ENCODE peak calls at places on chromosomes 5 and 9, in four cellular contexts. One of them, this sample, is unnamed. For H3K9me3, the result is how much of the 10 kb centered on the place peaks cover.

GRCh38 chr5:149486726-149487635 is 64.3 kb downstream of the CSNK1A1 start:
- DNase-seq in body of pancreas: no peak
- DNase-seq in IMR-90: peak
- DNase-seq in adrenal gland: no peak
- DNase-seq in this sample: no peak

GRCh38 chr5:145246961-145247744 is 588.0 kb downstream of the PRELID2 start:
- DNase-seq in IMR-90: peak
- DNase-seq in adrenal gland: no peak
- DNase-seq in body of pancreas: no peak
- DNase-seq in this sample: no peak

GRCh38 chr9:121768416-121769015 is 117.1 kb downstream of the DAB2IP start:
- DNase-seq in body of pancreas: peak
- DNase-seq in IMR-90: no peak
- DNase-seq in adrenal gland: no peak
- DNase-seq in this sample: peak

GRCh38 chr5:2239237-2239910 is 356.6 kb upstream of the IRX4 start:
- DNase-seq in body of pancreas: no peak
- DNase-seq in adrenal gland: no peak
- DNase-seq in IMR-90: no peak
- DNase-seq in this sample: no peak

GRCh38 chr5:164600166-164600715 is 1094.8 kb downstream of the MAT2B start:
- DNase-seq in IMR-90: peak
- DNase-seq in adrenal gland: no peak
- DNase-seq in body of pancreas: no peak
- DNase-seq in this sample: no peak

GRCh38 chr9:126329476-126330275 is 3.0 kb downstream of the MVB12B start:
- DNase-seq in adrenal gland: no peak
- DNase-seq in IMR-90: no peak
- DNase-seq in body of pancreas: no peak
- DNase-seq in this sample: no peak

GRCh38 chr5:94890907-94891306 is 272.4 kb downstream of the SLF1 start:
- DNase-seq in adrenal gland: no peak
- DNase-seq in body of pancreas: no peak
- DNase-seq in IMR-90: no peak
- DNase-seq in this sample: no peak

GRCh38 chr5:100828756-100829342 is 74.2 kb downstream of the ST8SIA4 start:
- DNase-seq in adrenal gland: no peak
- DNase-seq in IMR-90: no peak
- DNase-seq in body of pancreas: no peak
- DNase-seq in this sample: no peak

GRCh38 chr9:99336005-99336404 is 113.9 kb downstream of the SEC61B start:
- DNase-seq in IMR-90: no peak
- DNase-seq in body of pancreas: no peak
- DNase-seq in adrenal gland: no peak
- DNase-seq in this sample: no peak

GRCh38 chr5:180313677-180314076 is 21.8 kb upstream of the MAPK9 start:
- DNase-seq in adrenal gland: peak
- DNase-seq in body of pancreas: peak
- DNase-seq in IMR-90: no peak
- DNase-seq in this sample: no peak

GRCh38 chr5:56961746-56962145 is 9.8 kb upstream of the MIER3 start:
- DNase-seq in body of pancreas: no peak
- DNase-seq in adrenal gland: no peak
- DNase-seq in IMR-90: no peak
- DNase-seq in this sample: no peak

GRCh38 chr9:105681724-105682123 is 12.6 kb upstream of the TMEM38B start:
- DNase-seq in IMR-90: peak
- DNase-seq in adrenal gland: no peak
- DNase-seq in body of pancreas: no peak
- DNase-seq in this sample: no peak

GRCh38 chr9:70136632-70137031 is 93.0 kb downstream of the MAMDC2 start:
- DNase-seq in body of pancreas: no peak
- DNase-seq in adrenal gland: no peak
- DNase-seq in IMR-90: peak
- DNase-seq in this sample: no peak

GRCh38 chr5:54214747-54215146 is 95.6 kb downstream of the ARL15 start:
- DNase-seq in body of pancreas: no peak
- DNase-seq in adrenal gland: no peak
- DNase-seq in IMR-90: no peak
- DNase-seq in this sample: no peak

GRCh38 chr5:164475339-164475977 is 970.0 kb downstream of the MAT2B start:
- DNase-seq in IMR-90: peak
- DNase-seq in body of pancreas: no peak
- DNase-seq in adrenal gland: no peak
- DNase-seq in this sample: no peak

GRCh38 chr5:38715671-38716070 is 130.1 kb upstream of the OSMR start:
- DNase-seq in body of pancreas: no peak
- DNase-seq in IMR-90: peak
- DNase-seq in adrenal gland: no peak
- DNase-seq in this sample: no peak

GRCh38 chr9:127194881-127195713 is 69.5 kb upstream of the GARNL3 start:
- DNase-seq in adrenal gland: no peak
- DNase-seq in body of pancreas: no peak
- DNase-seq in IMR-90: peak
- DNase-seq in this sample: no peak

GRCh38 chr5:40356248-40356647 is 323.5 kb upstream of the PTGER4 start:
- DNase-seq in body of pancreas: no peak
- DNase-seq in adrenal gland: no peak
- DNase-seq in IMR-90: no peak
- DNase-seq in this sample: no peak

GRCh38 chr5:150647275-150648251 is 7.1 kb downstream of the SYNPO start:
- DNase-seq in adrenal gland: peak
- DNase-seq in body of pancreas: peak
- DNase-seq in IMR-90: no peak
- DNase-seq in this sample: peak

GRCh38 chr9:31304576-31304975 is 1079.9 kb upstream of the ACO1 start:
- DNase-seq in adrenal gland: no peak
- DNase-seq in body of pancreas: no peak
- DNase-seq in IMR-90: peak
- DNase-seq in this sample: no peak

GRCh38 chr9:136059851-136060670 is 35.0 kb downstream of the NACC2 start:
- DNase-seq in body of pancreas: no peak
- DNase-seq in IMR-90: peak
- DNase-seq in adrenal gland: no peak
- DNase-seq in this sample: no peak

GRCh38 chr9:2418619-2419018 is 203.0 kb upstream of the VLDLR start:
- DNase-seq in body of pancreas: no peak
- DNase-seq in adrenal gland: peak
- DNase-seq in IMR-90: peak
- DNase-seq in this sample: peak

GRCh38 chr9:136323420-136323819 is 3.9 kb upstream of the GPSM1 start:
- DNase-seq in body of pancreas: no peak
- DNase-seq in IMR-90: no peak
- DNase-seq in adrenal gland: no peak
- DNase-seq in this sample: no peak

GRCh38 chr5:155278524-155278923 is 265.0 kb downstream of the KIF4B start:
- DNase-seq in IMR-90: no peak
- DNase-seq in body of pancreas: no peak
- DNase-seq in adrenal gland: no peak
- DNase-seq in this sample: no peak
- TF ChIP-seq POLR2A in IMR-90: no peak
- TF ChIP-seq POLR2A in body of pancreas: no peak
- TF ChIP-seq POLR2A in adrenal gland: no peak
- TF ChIP-seq POLR2A in this sample: no peak

GRCh38 chr9:138117101-138117750 is 239.6 kb downstream of the CACNA1B start:
- DNase-seq in IMR-90: no peak
- DNase-seq in adrenal gland: no peak
- DNase-seq in body of pancreas: no peak
- DNase-seq in this sample: no peak

GRCh38 chr9:138119202-138120027 is 241.8 kb downstream of the CACNA1B start:
- DNase-seq in IMR-90: no peak
- DNase-seq in body of pancreas: no peak
- DNase-seq in adrenal gland: no peak
- DNase-seq in this sample: no peak

GRCh38 chr9:138118601-138119071 is 241.1 kb downstream of the CACNA1B start:
- DNase-seq in adrenal gland: no peak
- DNase-seq in body of pancreas: no peak
- DNase-seq in IMR-90: no peak
- DNase-seq in this sample: no peak

GRCh38 chr9:138116521-138116920 is 238.9 kb downstream of the CACNA1B start:
- DNase-seq in body of pancreas: no peak
- DNase-seq in adrenal gland: no peak
- DNase-seq in IMR-90: no peak
- DNase-seq in this sample: no peak

GRCh38 chr9:138117836-138118235 is 240.3 kb downstream of the CACNA1B start:
- DNase-seq in adrenal gland: no peak
- DNase-seq in body of pancreas: no peak
- DNase-seq in IMR-90: no peak
- DNase-seq in this sample: no peak
- H3K9me3 ChIP-seq in adrenal gland: under half
- H3K9me3 ChIP-seq in body of pancreas: under half
- H3K9me3 ChIP-seq in IMR-90: half or more
- H3K9me3 ChIP-seq in this sample: under half

GRCh38 chr5:134149571-134150303 is 27.0 kb downstream of the SKP1 start:
- DNase-seq in body of pancreas: peak
- DNase-seq in adrenal gland: no peak
- DNase-seq in IMR-90: peak
- DNase-seq in this sample: no peak
- TF ChIP-seq POLR2A in body of pancreas: no peak
- TF ChIP-seq POLR2A in adrenal gland: no peak
- TF ChIP-seq POLR2A in IMR-90: no peak
- TF ChIP-seq POLR2A in this sample: no peak

DNA sequence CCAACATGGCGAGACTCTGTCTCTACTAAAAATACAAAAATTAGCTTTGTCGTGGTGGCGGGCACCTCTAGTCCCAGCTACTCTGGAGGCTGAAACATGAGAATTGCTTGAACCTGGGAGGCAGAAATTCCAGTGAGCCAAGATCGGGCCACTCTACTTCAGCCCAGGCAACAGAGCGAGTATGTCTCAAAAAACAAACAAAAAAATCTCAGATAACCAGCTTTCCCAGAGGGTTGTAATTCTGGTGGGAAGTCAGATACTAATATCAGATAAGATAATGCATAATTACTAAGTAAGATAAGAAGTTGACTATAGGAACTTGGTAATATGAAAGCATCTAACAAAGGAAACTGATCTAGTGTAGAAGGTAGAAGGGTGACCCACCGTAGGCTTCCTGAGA is 60.6 kb downstream of the PCDH1 start:
- DNase-seq in adrenal gland: no peak
- DNase-seq in body of pancreas: no peak
- DNase-seq in IMR-90: no peak
- DNase-seq in this sample: no peak
- H3K9me3 ChIP-seq in adrenal gland: under half
- H3K9me3 ChIP-seq in body of pancreas: under half
- H3K9me3 ChIP-seq in IMR-90: under half
- H3K9me3 ChIP-seq in this sample: under half

GRCh38 chr5:138468133-138468965 is 3.1 kb downstream of the EGR1 start:
- DNase-seq in body of pancreas: peak
- DNase-seq in IMR-90: peak
- DNase-seq in adrenal gland: no peak
- DNase-seq in this sample: no peak

GRCh38 chr5:138466058-138466899 is 1.0 kb downstream of the EGR1 start:
- DNase-seq in adrenal gland: no peak
- DNase-seq in IMR-90: peak
- DNase-seq in body of pancreas: peak
- DNase-seq in this sample: peak

GRCh38 chr5:138467711-138468132 is 2.4 kb downstream of the EGR1 start:
- DNase-seq in adrenal gland: no peak
- DNase-seq in body of pancreas: no peak
- DNase-seq in IMR-90: no peak
- DNase-seq in this sample: no peak

GRCh38 chr5:138465288-138466057 is at the start of gene EGR1:
- DNase-seq in adrenal gland: peak
- DNase-seq in IMR-90: peak
- DNase-seq in body of pancreas: peak
- DNase-seq in this sample: peak

GRCh38 chr5:138466900-138467710 is 1.8 kb downstream of the EGR1 start:
- DNase-seq in adrenal gland: no peak
- DNase-seq in body of pancreas: peak
- DNase-seq in IMR-90: peak
- DNase-seq in this sample: peak
- TF ChIP-seq POLR2A in adrenal gland: peak
- TF ChIP-seq POLR2A in body of pancreas: peak
- TF ChIP-seq POLR2A in IMR-90: no peak
- TF ChIP-seq POLR2A in this sample: no peak

DNA sequence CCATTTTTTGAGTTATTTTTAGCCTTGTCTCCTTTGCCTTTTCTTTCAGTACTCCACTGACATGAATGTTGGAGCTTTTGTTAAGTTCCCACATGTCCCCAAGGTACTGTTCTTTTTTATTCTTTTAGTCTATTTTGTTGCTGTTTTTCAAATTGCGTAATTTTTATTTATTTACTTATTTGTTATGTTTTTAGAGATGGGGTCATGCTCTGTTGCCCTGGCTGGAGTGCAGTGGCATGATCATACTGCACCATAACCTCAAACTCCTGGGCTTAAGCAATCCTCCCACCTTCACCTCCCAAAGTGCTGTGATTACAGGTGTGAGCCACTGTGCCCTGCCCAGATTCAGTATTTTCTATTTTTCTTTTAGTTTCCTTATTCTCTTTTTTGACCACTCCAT is 5.4 kb upstream of the PCDHA1 start:
- DNase-seq in body of pancreas: no peak
- DNase-seq in IMR-90: no peak
- DNase-seq in adrenal gland: no peak
- DNase-seq in this sample: no peak
- H3K9me3 ChIP-seq in body of pancreas: under half
- H3K9me3 ChIP-seq in IMR-90: under half
- H3K9me3 ChIP-seq in adrenal gland: under half
- H3K9me3 ChIP-seq in this sample: under half

This sample was measured in ovary.